ENCODE peak calls at places on chromosomes 12 and 14, in six cellular contexts. G is colonic mucosa, N is left lung, B is H9, Y is choroid plexus epithelial cell, Q is natural killer cell. M is an unnamed sample.

GRCh38 chr12:91613223-91613779 is 430.7 kb upstream of the DCN start:
- DNase-seq in N (no peak), Y (peak), Q (no peak), B (no peak), G (no peak), M (no peak)

GRCh38 chr12:77189463-77189862 is 124.1 kb upstream of the E2F7 start:
- DNase-seq in N (no peak), B (no peak), G (no peak), Y (peak), Q (no peak), M (no peak)

GRCh38 chr12:69007166-69007857 is 74.3 kb upstream of the CPM start:
- DNase-seq in B (peak), G (peak), Q (no peak), N (no peak), Y (peak), M (no peak)

GRCh38 chr12:6267007-6267721 is 43.3 kb upstream of the PLEKHG6 start:
- DNase-seq in B (no peak), N (no peak), Q (no peak), G (no peak), Y (no peak), M (no peak)

GRCh38 chr14:85562630-85563029 is 32.7 kb downstream of the FLRT2 start:
- DNase-seq in G (no peak), Q (no peak), N (no peak), B (no peak), Y (no peak), M (no peak)

GRCh38 chr14:77140343-77140936 is 1.2 kb downstream of the ZDHHC22 start:
- DNase-seq in N (no peak), Y (peak), Q (no peak), G (no peak), B (no peak), M (no peak)

GRCh38 chr14:55867726-55868125 is 250.5 kb upstream of the PELI2 start:
- DNase-seq in N (no peak), Q (no peak), G (no peak), Y (peak), B (no peak), M (no peak)

GRCh38 chr14:23360496-23360895 is 4.5 kb downstream of the EFS start:
- DNase-seq in B (peak), Y (no peak), G (no peak), Q (no peak), N (peak), M (no peak)

GRCh38 chr12:33226671-33227070 is 212.9 kb downstream of the SYT10 start:
- DNase-seq in G (no peak), B (no peak), N (no peak), Q (no peak), Y (no peak), M (no peak)

GRCh38 chr14:99603471-99603933 is 505 bp downstream of the CCDC85C start:
- DNase-seq in Q (peak), Y (peak), B (peak), N (no peak), G (no peak), M (peak)

GRCh38 chr14:86779416-86779815 is 1213.6 kb downstream of the GALC start:
- DNase-seq in Q (no peak), N (no peak), B (no peak), Y (no peak), G (no peak), M (no peak)

GRCh38 chr12:106084048-106084671 is 54.6 kb downstream of the NUAK1 start:
- DNase-seq in N (no peak), G (no peak), B (peak), Q (no peak), Y (peak), M (no peak)

GRCh38 chr12:26939953-26940352 is 1.7 kb downstream of the FGFR1OP2 start:
- DNase-seq in N (no peak), Q (no peak), G (no peak), Y (no peak), B (no peak), M (no peak)

GRCh38 chr14:39266589-39266870 is 32.8 kb downstream of the MIA2 start:
- DNase-seq in N (no peak), Q (no peak), G (peak), B (no peak), Y (no peak), M (peak)

GRCh38 chr14:24238123-24238522 is 4.3 kb downstream of the TINF2 start:
- DNase-seq in Y (no peak), B (no peak), G (no peak), Q (no peak), N (no peak), M (no peak)

GRCh38 chr12:108701779-108702435 is 29.4 kb downstream of the CORO1C start:
- DNase-seq in Q (no peak), B (no peak), G (no peak), Y (peak), N (no peak), M (no peak)

GRCh38 chr12:48851883-48852733 is at the start of gene DDX23:
- DNase-seq in Q (peak), G (peak), B (peak), Y (peak), N (peak), M (peak)

GRCh38 chr14:94050231-94050880 is 24.2 kb downstream of the OTUB2 start:
- DNase-seq in Y (peak), G (no peak), N (no peak), Q (peak), B (peak), M (no peak)

GRCh38 chr12:82896979-82897378 is 210.3 kb downstream of the TMTC2 start:
- DNase-seq in G (peak), N (no peak), B (no peak), Y (peak), Q (no peak), M (no peak)
- TF ChIP-seq CTCF in G (no peak), N (no peak), B (no peak), Y (no peak), Q (no peak), M (no peak)

GRCh38 chr12:50825372-50825838 is 17.3 kb upstream of the TMPRSS12 start:
- DNase-seq in G (no peak), B (no peak), Q (no peak), N (no peak), Y (peak), M (no peak)
- TF ChIP-seq CTCF in G (peak), B (peak), Q (peak), N (peak), Y (peak), M (peak)

GRCh38 chr12:64255249-64255648 is 33.2 kb upstream of the KICS2 start:
- DNase-seq in N (no peak), B (no peak), Q (no peak), G (no peak), Y (no peak), M (no peak)

GRCh38 chr12:64252708-64253107 is 30.6 kb upstream of the KICS2 start:
- DNase-seq in Q (no peak), N (no peak), B (no peak), G (no peak), Y (peak), M (no peak)

GRCh38 chr12:64253356-64253755 is 31.3 kb upstream of the KICS2 start:
- DNase-seq in Q (no peak), N (no peak), Y (no peak), B (no peak), G (no peak), M (no peak)

GRCh38 chr12:64258576-64258975 is 36.5 kb upstream of the KICS2 start:
- DNase-seq in B (no peak), G (no peak), Q (no peak), Y (peak), N (no peak), M (no peak)

DNA sequence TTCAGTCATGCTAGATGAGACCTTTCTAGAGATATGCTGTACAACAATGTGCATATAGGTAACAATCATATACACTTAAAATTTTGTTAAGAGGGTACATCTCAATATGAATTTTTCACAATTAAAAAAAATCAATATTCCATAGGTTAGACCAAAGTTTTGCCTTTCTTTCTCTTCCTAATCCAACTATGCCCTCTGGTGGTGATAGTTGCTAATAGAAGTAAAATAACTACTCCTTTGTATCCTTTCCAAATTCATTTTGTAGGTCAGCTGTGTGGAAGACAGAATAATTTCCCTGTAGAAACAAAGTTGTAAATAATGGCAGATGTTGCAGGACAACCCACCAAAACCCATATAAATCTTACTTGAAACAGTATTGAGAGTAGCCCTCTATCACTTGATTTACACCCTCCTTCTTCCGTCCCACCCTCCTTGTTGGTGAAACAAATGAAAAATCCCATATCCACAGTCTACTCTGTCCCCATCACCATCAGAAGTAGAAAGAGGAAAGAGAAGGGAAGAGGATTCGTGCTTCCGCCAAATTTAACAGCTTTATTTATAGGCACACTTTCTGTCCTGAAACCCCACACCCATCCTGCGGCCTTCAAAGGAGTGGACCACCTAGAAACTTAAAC is 34.2 kb upstream of the KICS2 start:
- DNase-seq in Y (peak), B (no peak), N (no peak), G (no peak), Q (no peak), M (no peak)
- TF ChIP-seq CTCF in Y (peak), B (peak), N (peak), G (peak), Q (peak), M (peak)

DNA sequence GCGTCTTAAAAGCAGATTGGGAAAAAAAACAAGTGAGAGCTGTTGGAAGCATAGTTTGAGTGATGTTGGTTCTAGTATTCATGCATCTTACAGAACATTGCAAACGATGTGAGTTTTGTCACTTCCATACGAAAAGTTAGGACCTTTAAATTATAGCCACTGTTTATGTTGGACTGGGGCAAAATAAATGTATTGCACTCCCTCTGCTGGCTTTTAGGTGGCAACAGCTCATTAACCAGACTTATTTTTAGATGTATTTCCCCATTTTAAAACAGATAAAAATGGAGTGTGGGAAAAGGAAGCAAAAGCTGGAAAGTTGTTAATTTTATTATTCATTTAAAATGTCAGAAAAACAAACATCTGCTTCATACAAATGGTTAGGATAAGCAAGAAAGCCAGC is 111.9 kb downstream of the LGR5 start:
- DNase-seq in N (no peak), Q (no peak), G (no peak), B (no peak), Y (peak), M (no peak)
- TF ChIP-seq CTCF in N (peak), Q (no peak), G (no peak), B (peak), Y (peak), M (peak)

GRCh38 chr12:18224745-18225144 is 36.6 kb upstream of the PIK3C2G start:
- DNase-seq in Y (peak), B (no peak), N (no peak), Q (no peak), G (no peak), M (no peak)
- TF ChIP-seq CTCF in Y (peak), B (peak), N (peak), Q (no peak), G (peak), M (peak)

GRCh38 chr14:88463318-88463717 is 77.9 kb downstream of the SPATA7 start:
- DNase-seq in B (no peak), N (no peak), G (peak), Y (peak), Q (no peak), M (no peak)
- TF ChIP-seq CTCF in B (peak), N (peak), G (no peak), Y (peak), Q (peak), M (peak)

M was measured in progenitor cell of endocrine pancreas.